ENCODE peak calls at places on chromosomes 16 and 17, in five cellular contexts. C is psoas muscle, A is kidney, B is body of pancreas, N is IMR-90. J is an unnamed sample.

GRCh38 chr17:37608369-37609169 is 649 bp downstream of the SYNRG start:
- DNase-seq in C (no peak), N (peak), B (no peak), A (no peak), J (peak)

GRCh38 chr16:50323335-50324011 is 45.3 kb downstream of the BRD7 start:
- DNase-seq in C (no peak), A (no peak), N (peak), B (no peak), J (peak)

GRCh38 chr16:75491876-75492275 is 3.4 kb downstream of the CHST6 start:
- DNase-seq in N (no peak), C (no peak), B (no peak), A (no peak), J (no peak)

GRCh38 chr16:30715777-30716445 is 16.9 kb downstream of the SRCAP start:
- DNase-seq in A (peak), N (peak), C (no peak), B (peak), J (peak)

GRCh38 chr17:67528751-67529436 is 151.8 kb downstream of the PITPNC1 start:
- DNase-seq in B (peak), A (peak), C (peak), N (peak), J (peak)

GRCh38 chr16:89723279-89724250 is 2.2 kb downstream of the ZNF276 start:
- DNase-seq in N (peak), B (peak), A (no peak), C (peak), J (no peak)

GRCh38 chr16:89826531-89827382 is 1.5 kb upstream of the SPIRE2 start:
- DNase-seq in A (no peak), B (no peak), N (no peak), C (no peak), J (peak)

GRCh38 chr17:10117581-10118001 is 80.8 kb downstream of the GAS7 start:
- DNase-seq in N (peak), C (no peak), B (peak), A (no peak), J (peak)

GRCh38 chr17:72760368-72760767 is 332.1 kb downstream of the SLC39A11 start:
- DNase-seq in N (no peak), A (no peak), C (no peak), B (no peak), J (no peak)

GRCh38 chr17:51764387-51764971 is 394.0 kb downstream of the CA10 start:
- DNase-seq in B (peak), N (peak), C (no peak), A (no peak), J (peak)

GRCh38 chr17:75344664-75345063 is 55.4 kb upstream of the SLC25A19 start:
- DNase-seq in A (no peak), C (no peak), N (peak), B (no peak), J (no peak)

GRCh38 chr17:81902023-81902652 is at the start of gene NPB:
- DNase-seq in C (no peak), B (no peak), N (no peak), A (peak), J (no peak)

GRCh38 chr17:82583720-82584234 is 64.2 kb downstream of the FOXK2 start:
- DNase-seq in B (no peak), A (peak), C (no peak), N (no peak), J (no peak)

GRCh38 chr17:29771561-29771960 is 148.8 kb upstream of the CORO6 start:
- DNase-seq in N (no peak), B (no peak), C (no peak), A (no peak), J (no peak)

GRCh38 chr17:68452724-68453290 is 4.5 kb downstream of the WIPI1 start:
- DNase-seq in A (no peak), B (no peak), C (no peak), N (no peak), J (no peak)

GRCh38 chr17:42453544-42453943 is 5.1 kb upstream of the ATP6V0A1 start:
- DNase-seq in N (no peak), C (no peak), A (no peak), B (no peak), J (no peak)

GRCh38 chr16:47320546-47321315 is 140.1 kb downstream of the ITFG1 start:
- DNase-seq in N (peak), C (no peak), A (no peak), B (no peak), J (peak)

GRCh38 chr16:30054959-30055553 is 10.5 kb upstream of the ALDOA start:
- DNase-seq in B (peak), A (no peak), N (no peak), C (no peak), J (peak)

DNA sequence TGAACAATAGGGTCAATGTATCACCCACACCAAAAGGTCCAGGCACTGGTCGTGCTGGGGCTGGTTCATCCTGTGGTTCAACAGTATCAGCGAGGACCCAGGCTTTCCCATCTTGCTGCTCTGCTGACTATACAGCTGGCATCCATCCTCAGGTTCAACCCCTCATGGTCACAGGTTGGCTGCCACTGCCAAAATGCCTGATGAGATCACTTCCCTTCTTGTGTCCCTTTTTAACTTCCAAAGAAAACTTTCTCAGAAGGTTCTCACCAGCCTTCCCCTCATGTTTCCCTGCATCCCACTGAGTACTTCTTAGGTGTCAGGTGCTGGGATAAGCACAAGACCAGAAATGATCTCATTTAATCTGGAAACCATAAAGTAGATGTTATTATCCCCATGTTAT is 25.7 kb downstream of the CLEC16A start:
- DNase-seq in C (no peak), A (no peak), B (no peak), N (peak), J (no peak)
- H3K4me3 ChIP-seq in C (no peak), A (no peak), B (no peak), N (no peak), J (no peak)

DNA sequence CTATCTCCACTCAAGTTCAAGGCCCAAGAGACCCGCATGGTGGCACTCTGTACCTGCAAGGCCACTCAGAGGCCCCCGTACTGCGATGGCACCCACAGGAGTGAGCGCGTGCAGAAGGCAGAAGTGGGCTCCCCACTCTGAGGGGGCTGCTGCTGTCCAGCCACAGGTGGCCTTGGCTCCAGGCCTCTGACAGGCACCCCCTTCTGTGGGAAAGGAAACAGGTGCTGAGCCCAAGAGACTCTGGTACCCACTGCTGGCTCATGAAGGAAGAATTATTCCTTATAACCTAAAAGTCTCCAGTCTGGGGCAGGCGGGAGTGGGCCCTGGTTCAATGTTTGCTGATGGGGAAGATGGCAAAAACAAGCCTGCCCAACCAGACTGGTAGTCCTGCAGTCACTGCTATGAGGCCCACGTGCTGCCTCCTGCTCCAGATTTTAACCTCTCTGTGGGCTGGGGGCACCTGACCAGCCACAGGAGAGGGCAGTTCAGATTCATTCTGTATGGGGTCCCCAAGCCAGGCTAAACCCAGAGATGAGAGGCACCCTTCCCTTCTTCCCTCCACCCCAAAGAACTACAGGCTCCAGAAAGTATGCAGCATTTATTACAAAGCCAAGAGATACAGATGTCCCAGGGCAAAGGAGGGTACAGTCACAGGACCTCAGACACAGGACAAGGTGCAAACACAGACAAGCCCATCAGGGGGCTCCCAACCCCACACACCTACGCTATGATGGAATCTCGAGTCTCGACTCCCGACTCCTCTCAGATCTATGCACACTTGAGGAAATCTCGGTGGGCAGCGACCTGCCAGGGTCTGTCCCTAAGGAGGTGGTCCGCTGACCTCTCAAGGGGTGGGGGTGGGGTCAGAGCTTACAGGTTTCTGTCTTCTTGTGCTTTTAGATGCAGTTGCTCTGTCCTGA is 3.4 kb downstream of the CISD3 start:
- DNase-seq in C (peak), A (no peak), N (no peak), B (peak), J (no peak)
- TF ChIP-seq CTCF in C (no peak), A (peak), N (no peak), B (no peak), J (peak)

DNA sequence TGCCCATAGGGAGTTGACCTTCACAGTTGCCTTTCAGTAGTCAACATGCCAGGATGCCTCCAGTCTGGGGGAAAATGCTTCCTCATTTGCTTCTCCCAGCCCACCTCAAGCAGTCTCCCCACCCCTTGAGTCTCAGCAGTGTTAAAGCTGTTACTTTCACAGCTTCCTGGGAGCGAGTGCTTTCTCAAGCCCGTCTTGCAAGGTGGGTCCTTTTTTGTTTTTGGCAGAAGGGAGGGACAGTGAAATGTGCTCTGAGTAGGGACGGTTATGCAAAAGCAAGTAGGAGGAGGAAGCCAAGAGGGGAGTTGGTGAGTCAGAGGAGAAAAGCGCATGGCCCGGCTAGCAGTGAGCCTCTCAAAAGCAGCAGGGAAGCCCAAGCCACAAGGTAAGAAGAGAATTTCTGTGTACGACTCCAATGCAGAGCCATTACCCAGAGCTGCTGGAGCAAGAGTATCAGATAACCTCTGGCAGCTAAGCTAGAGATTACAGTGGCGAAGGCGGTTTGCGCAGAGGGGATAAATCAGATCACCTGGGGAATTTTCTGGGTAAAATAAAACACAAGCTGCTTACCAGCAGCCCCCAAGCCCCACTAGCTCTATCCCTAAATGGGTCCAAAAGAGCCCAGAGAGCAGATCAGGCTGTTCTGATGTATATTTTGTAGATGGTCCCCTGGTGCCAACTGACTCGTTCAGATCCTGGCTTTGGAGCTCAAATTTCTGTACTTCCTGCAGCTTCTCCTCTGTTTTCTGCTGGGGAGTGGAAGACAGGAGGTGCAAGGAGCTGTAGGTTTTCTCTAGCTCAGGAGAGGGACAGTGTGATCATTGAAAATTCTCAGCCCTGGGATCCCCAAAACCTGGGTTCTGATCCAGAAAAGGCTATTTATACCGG is at the start of gene CHST4:
- DNase-seq in N (peak), B (no peak), A (no peak), C (no peak), J (peak)
- H3K4me3 ChIP-seq in N (no peak), B (no peak), A (no peak), C (no peak), J (no peak)

DNA sequence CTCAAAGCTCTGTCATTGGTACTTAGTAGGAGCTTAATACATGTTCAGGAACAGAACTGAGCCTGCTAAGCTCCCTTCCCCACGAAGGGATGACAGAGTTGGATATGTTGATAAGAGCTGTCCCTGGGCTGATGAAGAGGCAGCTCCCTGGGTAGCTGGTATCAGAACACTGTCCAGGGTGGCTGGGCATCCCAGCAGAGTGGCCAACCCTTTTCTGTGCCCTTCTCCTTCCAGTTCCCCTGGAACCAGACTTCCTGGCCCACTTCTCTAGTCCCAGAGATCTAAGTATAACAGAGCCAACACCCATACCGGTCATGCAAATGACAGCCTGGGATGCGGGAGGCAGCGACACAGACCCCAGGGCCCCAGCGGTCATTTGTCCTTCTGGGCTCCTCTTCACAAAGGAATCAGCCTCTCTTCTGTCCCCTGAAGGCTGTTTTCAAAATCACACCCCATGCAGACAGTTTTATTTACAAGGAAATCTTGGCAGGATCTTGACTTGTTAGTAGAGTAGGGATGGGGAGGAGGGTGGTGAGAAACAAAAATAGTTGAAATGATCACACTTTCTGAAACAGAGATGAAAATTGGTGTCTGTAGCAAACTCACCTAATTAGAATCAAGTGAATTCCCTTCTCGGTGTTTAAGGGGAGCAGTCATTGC is 1.4 kb upstream of the RHBDL3 start:
- DNase-seq in C (no peak), N (no peak), A (peak), B (no peak), J (no peak)
- TF ChIP-seq CTCF in C (no peak), N (no peak), A (no peak), B (no peak), J (peak)

J was measured in fibroblast of villous mesenchyme.